ENCODE peak calls at places on chromosomes 2 and 18, in five cellular contexts. One of them, this sample, is unnamed.

GRCh38 chr2:96084006-96084857 is 32.1 kb downstream of the ADRA2B start:
- DNase-seq in lower lobe of right lung: peak
- DNase-seq in sigmoid colon: no peak
- DNase-seq in A549: no peak
- DNase-seq in upper lobe of right lung: peak
- DNase-seq in this sample: no peak

GRCh38 chr18:24014062-24014985 is at the start of gene TTC39C:
- DNase-seq in lower lobe of right lung: peak
- DNase-seq in sigmoid colon: peak
- DNase-seq in A549: peak
- DNase-seq in upper lobe of right lung: peak
- DNase-seq in this sample: no peak

GRCh38 chr18:76519156-76519549 is 24.1 kb upstream of the ZNF516 start:
- DNase-seq in lower lobe of right lung: no peak
- DNase-seq in sigmoid colon: no peak
- DNase-seq in A549: no peak
- DNase-seq in upper lobe of right lung: no peak
- DNase-seq in this sample: no peak

GRCh38 chr2:158806941-158807340 is 11.8 kb downstream of the DAPL1 start:
- DNase-seq in lower lobe of right lung: no peak
- DNase-seq in sigmoid colon: no peak
- DNase-seq in A549: no peak
- DNase-seq in upper lobe of right lung: no peak
- DNase-seq in this sample: peak

GRCh38 chr2:197131558-197131855 is 179.1 kb downstream of the ANKRD44 start:
- DNase-seq in lower lobe of right lung: no peak
- DNase-seq in sigmoid colon: no peak
- DNase-seq in A549: no peak
- DNase-seq in upper lobe of right lung: no peak
- DNase-seq in this sample: no peak

GRCh38 chr18:63105636-63106316 is 213.8 kb downstream of the BCL2 start:
- DNase-seq in lower lobe of right lung: no peak
- DNase-seq in sigmoid colon: no peak
- DNase-seq in A549: no peak
- DNase-seq in upper lobe of right lung: no peak
- DNase-seq in this sample: no peak

GRCh38 chr2:239339726-239340654 is 60.8 kb downstream of the HDAC4 start:
- DNase-seq in lower lobe of right lung: no peak
- DNase-seq in sigmoid colon: peak
- DNase-seq in A549: no peak
- DNase-seq in upper lobe of right lung: no peak
- DNase-seq in this sample: no peak

GRCh38 chr2:27849558-27849957 is 40.6 kb downstream of the RBKS start:
- DNase-seq in lower lobe of right lung: no peak
- DNase-seq in sigmoid colon: no peak
- DNase-seq in A549: no peak
- DNase-seq in upper lobe of right lung: no peak
- DNase-seq in this sample: no peak

GRCh38 chr2:167509585-167509984 is 621.3 kb downstream of the XIRP2 start:
- DNase-seq in lower lobe of right lung: no peak
- DNase-seq in sigmoid colon: no peak
- DNase-seq in A549: peak
- DNase-seq in upper lobe of right lung: no peak
- DNase-seq in this sample: peak

GRCh38 chr18:8798996-8799395 is 93.6 kb downstream of the MTCL1 start:
- DNase-seq in lower lobe of right lung: no peak
- DNase-seq in sigmoid colon: no peak
- DNase-seq in A549: peak
- DNase-seq in upper lobe of right lung: no peak
- DNase-seq in this sample: no peak

GRCh38 chr2:96241901-96242611 is 23.7 kb downstream of the TMEM127 start:
- DNase-seq in lower lobe of right lung: peak
- DNase-seq in sigmoid colon: peak
- DNase-seq in A549: no peak
- DNase-seq in upper lobe of right lung: no peak
- DNase-seq in this sample: no peak

DNA sequence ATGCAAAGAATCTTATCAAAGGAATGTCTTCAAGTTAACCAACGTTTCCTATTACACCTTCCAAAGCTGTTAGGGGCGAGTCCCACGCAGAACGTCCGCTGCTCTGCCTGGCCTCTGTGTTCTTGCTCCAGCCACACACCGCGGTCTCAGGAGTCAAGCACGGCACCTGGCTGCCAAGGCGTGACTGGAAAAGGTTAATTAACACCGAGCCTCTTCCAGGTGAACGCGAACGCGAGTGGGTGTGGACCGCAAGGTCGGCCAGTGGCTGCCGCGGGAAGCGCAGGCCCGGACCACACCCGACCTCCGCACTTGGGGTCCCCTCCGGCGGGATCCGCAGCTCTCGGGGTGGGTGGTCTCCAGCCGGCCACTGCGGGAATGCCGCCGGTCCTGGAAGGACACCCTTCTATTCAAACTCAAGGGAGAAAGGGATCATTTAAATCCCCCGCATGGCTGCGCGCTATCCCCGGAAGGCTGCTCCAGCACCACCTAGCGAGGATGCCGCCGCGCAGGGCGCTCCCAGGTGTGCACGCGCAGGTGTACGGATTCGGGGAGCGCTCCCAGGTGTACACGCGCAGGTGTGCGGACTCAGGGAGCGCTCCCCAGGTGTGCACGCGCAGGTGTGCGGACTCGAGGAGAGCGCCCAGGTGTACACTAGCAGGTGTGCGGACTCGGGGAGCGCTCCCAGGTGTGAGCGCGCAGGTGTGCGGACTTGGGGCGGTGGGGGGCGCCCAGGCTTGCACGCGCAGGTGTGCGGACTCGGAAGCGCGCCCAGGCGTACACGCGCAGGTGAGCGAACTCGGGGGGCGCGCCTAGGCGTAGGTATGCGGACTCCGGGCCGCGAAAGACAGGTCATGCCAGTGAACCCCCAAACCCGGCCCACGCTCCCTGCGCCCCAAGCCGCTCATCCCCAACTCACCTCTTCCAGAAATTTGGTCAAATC is 662 bp downstream of the CYB5A start:
- DNase-seq in lower lobe of right lung: peak
- DNase-seq in sigmoid colon: peak
- DNase-seq in A549: no peak
- DNase-seq in upper lobe of right lung: peak
- DNase-seq in this sample: no peak
- TF ChIP-seq CTCF in lower lobe of right lung: peak
- TF ChIP-seq CTCF in sigmoid colon: peak
- TF ChIP-seq CTCF in A549: no peak
- TF ChIP-seq CTCF in upper lobe of right lung: peak
- TF ChIP-seq CTCF in this sample: no peak

GRCh38 chr2:192196451-192197194 is 1.9 kb upstream of the TMEFF2 start:
- DNase-seq in lower lobe of right lung: no peak
- DNase-seq in sigmoid colon: no peak
- DNase-seq in A549: no peak
- DNase-seq in upper lobe of right lung: no peak
- DNase-seq in this sample: no peak
- H3K4me3 ChIP-seq in lower lobe of right lung: peak
- H3K4me3 ChIP-seq in sigmoid colon: no peak
- H3K4me3 ChIP-seq in A549: peak
- H3K4me3 ChIP-seq in upper lobe of right lung: no peak
- H3K4me3 ChIP-seq in this sample: peak

GRCh38 chr2:199458806-199459285 is 1.1 kb upstream of the SATB2 start:
- DNase-seq in lower lobe of right lung: peak
- DNase-seq in sigmoid colon: no peak
- DNase-seq in A549: no peak
- DNase-seq in upper lobe of right lung: no peak
- DNase-seq in this sample: no peak
- TF ChIP-seq CTCF in lower lobe of right lung: no peak
- TF ChIP-seq CTCF in sigmoid colon: no peak
- TF ChIP-seq CTCF in A549: no peak
- TF ChIP-seq CTCF in upper lobe of right lung: no peak
- TF ChIP-seq CTCF in this sample: no peak

DNA sequence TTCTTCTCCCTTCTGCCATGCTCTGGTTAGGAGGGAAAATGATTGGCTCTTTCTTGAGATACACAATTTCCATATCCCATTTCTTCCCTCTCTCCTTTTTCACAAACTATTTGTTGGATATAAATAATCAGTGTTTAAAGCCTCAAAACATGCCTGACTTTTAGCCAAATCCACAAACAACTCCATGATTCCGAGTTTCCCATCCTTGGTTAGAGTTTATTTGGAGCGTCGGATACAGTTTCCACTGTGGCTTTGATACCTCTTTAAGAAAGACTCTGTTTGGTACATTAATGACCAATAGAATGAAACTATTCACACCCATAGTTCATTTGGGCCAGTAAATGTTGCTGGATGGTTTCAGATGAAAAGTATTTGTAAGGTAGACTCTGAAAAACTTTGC is 5.9 kb upstream of the FHL2 start:
- DNase-seq in lower lobe of right lung: no peak
- DNase-seq in sigmoid colon: no peak
- DNase-seq in A549: no peak
- DNase-seq in upper lobe of right lung: no peak
- DNase-seq in this sample: no peak
- H3K4me3 ChIP-seq in lower lobe of right lung: no peak
- H3K4me3 ChIP-seq in sigmoid colon: no peak
- H3K4me3 ChIP-seq in A549: no peak
- H3K4me3 ChIP-seq in upper lobe of right lung: no peak
- H3K4me3 ChIP-seq in this sample: no peak

DNA sequence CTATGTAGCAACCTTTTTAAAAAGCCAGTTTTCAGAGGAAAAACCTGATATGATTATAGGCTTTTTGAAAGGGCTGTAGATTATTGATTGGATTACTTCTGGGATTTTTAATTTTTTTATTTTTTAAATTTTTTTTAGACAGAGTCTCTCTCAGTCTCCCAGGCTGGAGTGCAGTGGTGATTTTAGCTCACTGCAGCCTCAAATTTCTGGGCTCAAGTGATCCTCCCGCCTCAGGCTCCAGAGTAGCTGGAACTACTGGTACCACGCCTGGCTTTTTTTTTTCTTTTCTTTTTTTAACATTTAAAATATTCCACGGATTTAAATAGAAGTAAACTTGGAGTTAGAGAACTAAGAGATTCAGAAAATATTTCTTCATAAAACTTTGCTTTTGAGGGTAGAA is 1.2 kb downstream of the MRPL19 start:
- DNase-seq in lower lobe of right lung: no peak
- DNase-seq in sigmoid colon: no peak
- DNase-seq in A549: no peak
- DNase-seq in upper lobe of right lung: no peak
- DNase-seq in this sample: no peak
- TF ChIP-seq CTCF in lower lobe of right lung: no peak
- TF ChIP-seq CTCF in sigmoid colon: no peak
- TF ChIP-seq CTCF in A549: no peak
- TF ChIP-seq CTCF in upper lobe of right lung: no peak
- TF ChIP-seq CTCF in this sample: no peak